ENCODE peak calls at places on chromosomes 3 and 15, in ten cellular contexts. One of them, this sample, is unnamed.

GRCh38 chr15:79721256-79721655 is 175.6 kb downstream of the MTHFS start:
- DNase-seq in psoas muscle: no peak
- DNase-seq in AG09309: no peak
- DNase-seq in uterus: no peak
- DNase-seq in foreskin fibroblast: peak
- DNase-seq in A549: no peak
- DNase-seq in neural crest cell: no peak
- DNase-seq in GM10248: no peak
- DNase-seq in AG04449: no peak
- DNase-seq in lung: no peak
- DNase-seq in this sample: no peak

GRCh38 chr15:92906563-92907081 is 6.5 kb downstream of the CHD2 start:
- DNase-seq in psoas muscle: no peak
- DNase-seq in AG09309: no peak
- DNase-seq in uterus: no peak
- DNase-seq in foreskin fibroblast: peak
- DNase-seq in A549: peak
- DNase-seq in neural crest cell: no peak
- DNase-seq in GM10248: no peak
- DNase-seq in AG04449: no peak
- DNase-seq in lung: no peak
- DNase-seq in this sample: no peak

GRCh38 chr3:169686874-169687273 is 23.4 kb upstream of the MECOM start:
- DNase-seq in psoas muscle: no peak
- DNase-seq in AG09309: no peak
- DNase-seq in uterus: no peak
- DNase-seq in foreskin fibroblast: no peak
- DNase-seq in A549: no peak
- DNase-seq in neural crest cell: no peak
- DNase-seq in GM10248: no peak
- DNase-seq in AG04449: no peak
- DNase-seq in lung: no peak
- DNase-seq in this sample: no peak

GRCh38 chr3:98521897-98522537 is 685 bp downstream of the CLDND1 start:
- DNase-seq in psoas muscle: peak
- DNase-seq in AG09309: peak
- DNase-seq in uterus: peak
- DNase-seq in foreskin fibroblast: peak
- DNase-seq in A549: peak
- DNase-seq in neural crest cell: peak
- DNase-seq in GM10248: peak
- DNase-seq in AG04449: no peak
- DNase-seq in lung: peak
- DNase-seq in this sample: no peak

GRCh38 chr3:192187485-192188051 is 539.8 kb downstream of the FGF12 start:
- DNase-seq in psoas muscle: no peak
- DNase-seq in AG09309: no peak
- DNase-seq in uterus: no peak
- DNase-seq in foreskin fibroblast: no peak
- DNase-seq in A549: no peak
- DNase-seq in neural crest cell: no peak
- DNase-seq in GM10248: no peak
- DNase-seq in AG04449: no peak
- DNase-seq in lung: no peak
- DNase-seq in this sample: no peak

GRCh38 chr15:50675524-50676144 is 11.0 kb downstream of the TRPM7 start:
- DNase-seq in psoas muscle: no peak
- DNase-seq in AG09309: no peak
- DNase-seq in uterus: no peak
- DNase-seq in foreskin fibroblast: peak
- DNase-seq in A549: peak
- DNase-seq in neural crest cell: no peak
- DNase-seq in GM10248: no peak
- DNase-seq in AG04449: no peak
- DNase-seq in lung: no peak
- DNase-seq in this sample: no peak

GRCh38 chr3:24521306-24522154 is 26.9 kb upstream of the THRB start:
- DNase-seq in psoas muscle: peak
- DNase-seq in AG09309: no peak
- DNase-seq in uterus: peak
- DNase-seq in foreskin fibroblast: peak
- DNase-seq in A549: peak
- DNase-seq in neural crest cell: peak
- DNase-seq in GM10248: no peak
- DNase-seq in AG04449: no peak
- DNase-seq in lung: peak
- DNase-seq in this sample: peak

GRCh38 chr3:21944251-21944650 is 193.2 kb upstream of the ZNF385D start:
- DNase-seq in psoas muscle: no peak
- DNase-seq in AG09309: no peak
- DNase-seq in uterus: no peak
- DNase-seq in foreskin fibroblast: no peak
- DNase-seq in A549: no peak
- DNase-seq in neural crest cell: peak
- DNase-seq in GM10248: no peak
- DNase-seq in AG04449: no peak
- DNase-seq in lung: no peak
- DNase-seq in this sample: no peak

GRCh38 chr3:98801042-98801747 is 38.1 kb downstream of the ST3GAL6 start:
- DNase-seq in psoas muscle: no peak
- DNase-seq in AG09309: no peak
- DNase-seq in uterus: no peak
- DNase-seq in foreskin fibroblast: no peak
- DNase-seq in A549: no peak
- DNase-seq in neural crest cell: no peak
- DNase-seq in GM10248: no peak
- DNase-seq in AG04449: no peak
- DNase-seq in lung: no peak
- DNase-seq in this sample: no peak

GRCh38 chr3:125496701-125497100 is 23.3 kb downstream of the SNX4 start:
- DNase-seq in psoas muscle: no peak
- DNase-seq in AG09309: no peak
- DNase-seq in uterus: no peak
- DNase-seq in foreskin fibroblast: no peak
- DNase-seq in A549: no peak
- DNase-seq in neural crest cell: no peak
- DNase-seq in GM10248: no peak
- DNase-seq in AG04449: no peak
- DNase-seq in lung: no peak
- DNase-seq in this sample: no peak

GRCh38 chr3:118818386-118818785 is 216.3 kb downstream of the IGSF11 start:
- DNase-seq in psoas muscle: no peak
- DNase-seq in AG09309: peak
- DNase-seq in uterus: no peak
- DNase-seq in foreskin fibroblast: peak
- DNase-seq in A549: peak
- DNase-seq in neural crest cell: no peak
- DNase-seq in GM10248: no peak
- DNase-seq in AG04449: peak
- DNase-seq in lung: no peak
- DNase-seq in this sample: no peak

GRCh38 chr15:25170113-25170731 is 215.4 kb downstream of the SNRPN start:
- DNase-seq in psoas muscle: peak
- DNase-seq in AG09309: no peak
- DNase-seq in uterus: no peak
- DNase-seq in foreskin fibroblast: no peak
- DNase-seq in A549: no peak
- DNase-seq in neural crest cell: no peak
- DNase-seq in GM10248: no peak
- DNase-seq in AG04449: no peak
- DNase-seq in lung: peak
- DNase-seq in this sample: peak

GRCh38 chr3:115691964-115692363 is 68.7 kb downstream of the GAP43 start:
- DNase-seq in psoas muscle: no peak
- DNase-seq in AG09309: no peak
- DNase-seq in uterus: no peak
- DNase-seq in foreskin fibroblast: no peak
- DNase-seq in A549: no peak
- DNase-seq in neural crest cell: no peak
- DNase-seq in GM10248: no peak
- DNase-seq in AG04449: no peak
- DNase-seq in lung: no peak
- DNase-seq in this sample: no peak

GRCh38 chr3:69784854-69785523 is 45.7 kb downstream of the MITF start:
- DNase-seq in psoas muscle: peak
- DNase-seq in AG09309: peak
- DNase-seq in uterus: peak
- DNase-seq in foreskin fibroblast: peak
- DNase-seq in A549: peak
- DNase-seq in neural crest cell: no peak
- DNase-seq in GM10248: no peak
- DNase-seq in AG04449: no peak
- DNase-seq in lung: peak
- DNase-seq in this sample: peak

GRCh38 chr15:99029358-99029871 is 21.8 kb upstream of the PGPEP1L start:
- DNase-seq in psoas muscle: peak
- DNase-seq in AG09309: no peak
- DNase-seq in uterus: no peak
- DNase-seq in foreskin fibroblast: no peak
- DNase-seq in A549: no peak
- DNase-seq in neural crest cell: no peak
- DNase-seq in GM10248: no peak
- DNase-seq in AG04449: no peak
- DNase-seq in lung: no peak
- DNase-seq in this sample: peak

GRCh38 chr3:128665362-128666021 is 14.9 kb upstream of the RPN1 start:
- DNase-seq in psoas muscle: no peak
- DNase-seq in AG09309: no peak
- DNase-seq in uterus: no peak
- DNase-seq in foreskin fibroblast: peak
- DNase-seq in A549: peak
- DNase-seq in neural crest cell: no peak
- DNase-seq in GM10248: no peak
- DNase-seq in AG04449: no peak
- DNase-seq in lung: no peak
- DNase-seq in this sample: no peak

DNA sequence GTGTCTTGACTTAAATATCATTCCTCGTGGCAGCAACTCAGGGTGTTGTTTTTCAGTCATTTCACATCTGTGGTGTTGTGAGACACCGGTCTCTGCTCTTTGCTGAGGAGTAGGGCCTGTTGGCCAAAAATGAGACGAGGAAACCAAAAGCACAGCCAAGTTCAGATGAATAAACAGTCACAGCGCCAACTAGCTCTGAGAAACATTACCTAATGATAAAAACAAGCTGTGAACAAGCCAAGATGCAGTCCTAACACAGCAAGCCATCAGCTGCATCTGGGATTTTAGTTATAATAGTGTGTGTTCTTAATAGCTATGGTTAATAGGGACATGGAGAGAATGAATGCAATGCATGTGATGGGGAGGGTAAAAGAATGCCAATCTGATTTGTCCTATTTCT is 843.4 kb upstream of the DPPA4 start:
- DNase-seq in psoas muscle: peak
- DNase-seq in AG09309: peak
- DNase-seq in uterus: peak
- DNase-seq in foreskin fibroblast: peak
- DNase-seq in A549: no peak
- DNase-seq in neural crest cell: no peak
- DNase-seq in GM10248: no peak
- DNase-seq in AG04449: no peak
- DNase-seq in lung: no peak
- DNase-seq in this sample: no peak
- TF ChIP-seq CTCF in psoas muscle: no peak
- TF ChIP-seq CTCF in AG09309: peak
- TF ChIP-seq CTCF in uterus: no peak
- TF ChIP-seq CTCF in foreskin fibroblast: no peak
- TF ChIP-seq CTCF in A549: no peak
- TF ChIP-seq CTCF in neural crest cell: no peak
- TF ChIP-seq CTCF in GM10248: no peak
- TF ChIP-seq CTCF in AG04449: no peak
- TF ChIP-seq CTCF in lung: no peak
- TF ChIP-seq CTCF in this sample: no peak

GRCh38 chr3:183825380-183826161 is at the start of gene MAP6D1:
- DNase-seq in psoas muscle: peak
- DNase-seq in AG09309: no peak
- DNase-seq in uterus: no peak
- DNase-seq in foreskin fibroblast: peak
- DNase-seq in A549: peak
- DNase-seq in neural crest cell: peak
- DNase-seq in GM10248: peak
- DNase-seq in AG04449: no peak
- DNase-seq in lung: no peak
- DNase-seq in this sample: peak
- TF ChIP-seq CTCF in psoas muscle: peak
- TF ChIP-seq CTCF in AG09309: peak
- TF ChIP-seq CTCF in uterus: peak
- TF ChIP-seq CTCF in foreskin fibroblast: peak
- TF ChIP-seq CTCF in A549: peak
- TF ChIP-seq CTCF in neural crest cell: peak
- TF ChIP-seq CTCF in GM10248: peak
- TF ChIP-seq CTCF in AG04449: peak
- TF ChIP-seq CTCF in lung: no peak
- TF ChIP-seq CTCF in this sample: peak

DNA sequence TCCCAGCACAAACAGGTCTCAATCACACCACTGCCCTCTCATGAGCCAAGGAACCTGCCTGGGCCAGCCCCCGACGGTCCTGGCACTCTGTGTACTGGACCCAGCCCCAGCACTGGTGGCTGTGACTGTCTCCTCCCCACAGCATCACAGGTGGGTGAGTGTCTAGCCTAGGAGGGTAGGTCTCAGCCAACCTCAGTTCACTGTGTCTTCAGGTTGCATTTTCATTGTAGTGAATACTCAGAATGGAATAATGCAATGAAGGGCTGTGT is 163.4 kb upstream of the NSMCE3 start:
- DNase-seq in psoas muscle: no peak
- DNase-seq in AG09309: no peak
- DNase-seq in uterus: no peak
- DNase-seq in foreskin fibroblast: no peak
- DNase-seq in A549: no peak
- DNase-seq in neural crest cell: no peak
- DNase-seq in GM10248: no peak
- DNase-seq in AG04449: no peak
- DNase-seq in lung: peak
- DNase-seq in this sample: no peak
- TF ChIP-seq CTCF in psoas muscle: no peak
- TF ChIP-seq CTCF in AG09309: no peak
- TF ChIP-seq CTCF in uterus: no peak
- TF ChIP-seq CTCF in foreskin fibroblast: no peak
- TF ChIP-seq CTCF in A549: no peak
- TF ChIP-seq CTCF in neural crest cell: no peak
- TF ChIP-seq CTCF in GM10248: no peak
- TF ChIP-seq CTCF in AG04449: no peak
- TF ChIP-seq CTCF in lung: no peak
- TF ChIP-seq CTCF in this sample: no peak

DNA sequence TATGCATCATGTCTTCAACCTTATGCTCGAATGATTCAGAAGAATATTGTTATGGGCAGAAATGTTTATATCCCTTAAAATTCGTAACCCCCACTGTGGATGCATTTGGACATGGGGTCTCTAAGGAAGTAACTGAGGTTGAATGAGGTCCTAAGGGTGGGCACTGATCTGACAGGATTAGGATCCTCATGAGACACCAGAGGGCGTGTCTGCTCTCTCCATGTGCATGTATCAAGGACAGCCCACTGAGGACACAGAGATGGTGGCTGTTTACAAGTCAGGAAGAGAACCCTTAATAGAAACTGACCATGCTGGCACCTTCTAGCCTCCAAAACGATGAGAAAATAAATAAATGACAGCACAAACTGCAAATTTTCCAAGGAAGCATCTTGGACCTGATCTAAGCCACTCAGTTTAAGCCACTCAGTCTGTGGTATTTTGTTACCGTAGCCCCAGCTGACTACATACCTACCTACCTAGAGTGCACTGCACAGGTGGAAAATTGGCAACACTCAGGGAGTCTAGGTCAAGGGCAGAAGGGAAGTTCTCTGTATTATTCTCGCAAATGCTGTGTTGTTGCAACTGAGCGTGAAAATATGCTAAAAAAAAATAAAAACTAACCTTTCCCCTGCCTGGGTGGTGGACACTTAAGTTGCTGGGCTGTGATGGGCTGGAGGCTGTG is 126.6 kb downstream of the TJP1 start:
- DNase-seq in psoas muscle: no peak
- DNase-seq in AG09309: no peak
- DNase-seq in uterus: no peak
- DNase-seq in foreskin fibroblast: no peak
- DNase-seq in A549: peak
- DNase-seq in neural crest cell: no peak
- DNase-seq in GM10248: no peak
- DNase-seq in AG04449: no peak
- DNase-seq in lung: no peak
- DNase-seq in this sample: no peak
- TF ChIP-seq CTCF in psoas muscle: no peak
- TF ChIP-seq CTCF in AG09309: no peak
- TF ChIP-seq CTCF in uterus: no peak
- TF ChIP-seq CTCF in foreskin fibroblast: no peak
- TF ChIP-seq CTCF in A549: peak
- TF ChIP-seq CTCF in neural crest cell: no peak
- TF ChIP-seq CTCF in GM10248: no peak
- TF ChIP-seq CTCF in AG04449: no peak
- TF ChIP-seq CTCF in lung: no peak
- TF ChIP-seq CTCF in this sample: no peak